ENCODE peak calls at places on chromosomes 13 and 19, in ten cellular contexts. O is A172, G is NCI-H187, Q is RWPE1, I is fibroblast of the conjunctiva, E is GM12878, J is activated T-cell treated with anti-CD3 and anti-CD28 coated beads for 1 hour, W is mucosa of descending colon, N is cardiac muscle cell, T is foreskin melanocyte. P is an unnamed sample.
A peak's percentile ranks its signal among the peaks of the same experiment; 100 is the strongest.

GRCh38 chr13:87656311-87656710 is 14.9 kb upstream of the SLITRK5 start:
- DNase-seq in O (peak; percentile 23), G (no peak), Q (no peak), I (no peak), E (no peak), J (no peak), W (no peak), N (no peak), T (no peak), P (no peak)

GRCh38 chr19:34082289-34083077 is 89.8 kb upstream of the LSM14A start:
- DNase-seq in O (no peak), G (no peak), Q (no peak), I (peak; percentile 13), E (no peak), J (no peak), W (no peak), N (peak; percentile 27), T (peak; percentile 81), P (no peak)

GRCh38 chr19:10508707-10509106 is 5.6 kb upstream of the KEAP1 start:
- DNase-seq in O (no peak), G (no peak), Q (no peak), I (no peak), E (no peak), J (no peak), W (no peak), N (no peak), T (no peak), P (no peak)

GRCh38 chr13:33640832-33641231 is 177.1 kb upstream of the RFC3 start:
- DNase-seq in O (no peak), G (no peak), Q (no peak), I (no peak), E (no peak), J (no peak), W (no peak), N (no peak), T (no peak), P (no peak)

GRCh38 chr13:57633141-57633949 is 1.8 kb downstream of the PCDH17 start:
- DNase-seq in O (no peak), G (no peak), Q (no peak), I (no peak), E (no peak), J (no peak), W (no peak), N (peak; percentile 52), T (no peak), P (no peak)

GRCh38 chr13:46675016-46675415 is 121.9 kb downstream of the ESD start:
- DNase-seq in O (no peak), G (no peak), Q (no peak), I (no peak), E (no peak), J (no peak), W (no peak), N (no peak), T (no peak), P (no peak)

GRCh38 chr19:30498707-30499106 is 126.5 kb downstream of the ZNF536 start:
- DNase-seq in O (no peak), G (no peak), Q (no peak), I (no peak), E (no peak), J (no peak), W (no peak), N (peak; percentile 6), T (no peak), P (no peak)

GRCh38 chr19:54430306-54431254 is 15.3 kb downstream of the TTYH1 start:
- DNase-seq in O (no peak), G (peak; percentile 2), Q (peak; percentile 46), I (no peak), E (no peak), J (peak; percentile 22), W (peak; percentile 52), N (peak; percentile 89), T (no peak), P (peak; percentile 81)

GRCh38 chr19:49422407-49423277 is 599 bp downstream of the PTH2 start:
- DNase-seq in O (no peak), G (peak; percentile 46), Q (no peak), I (no peak), E (no peak), J (no peak), W (peak; percentile 29), N (peak; percentile 85), T (peak; percentile 30), P (no peak)

GRCh38 chr13:97535619-97536018 is 101.7 kb downstream of the RAP2A start:
- DNase-seq in O (peak; percentile 14), G (no peak), Q (peak; percentile 9), I (peak; percentile 4), E (no peak), J (no peak), W (no peak), N (no peak), T (no peak), P (peak; percentile 33)

GRCh38 chr19:4730740-4731171 is 7.1 kb upstream of the DPP9 start:
- DNase-seq in O (no peak), G (no peak), Q (peak; percentile 37), I (no peak), E (no peak), J (peak; percentile 62), W (peak; percentile 56), N (no peak), T (no peak), P (no peak)

GRCh38 chr13:113969973-113970611 is 3.8 kb downstream of the C13orf46 start:
- DNase-seq in O (no peak), G (no peak), Q (no peak), I (no peak), E (no peak), J (no peak), W (peak; percentile 73), N (no peak), T (no peak), P (peak; percentile 78)

GRCh38 chr13:63636231-63636993 is 2220.8 kb upstream of the PCDH20 start:
- DNase-seq in O (peak; percentile 33), G (no peak), Q (peak; percentile 4), I (no peak), E (peak; percentile 8), J (no peak), W (no peak), N (no peak), T (no peak), P (no peak)

GRCh38 chr13:40600145-40600751 is 66.2 kb downstream of the FOXO1 start:
- DNase-seq in O (no peak), G (no peak), Q (no peak), I (no peak), E (no peak), J (no peak), W (no peak), N (no peak), T (no peak), P (no peak)

GRCh38 chr13:47334173-47334572 is 437.3 kb upstream of the HTR2A start:
- DNase-seq in O (peak; percentile 78), G (no peak), Q (no peak), I (peak; percentile 78), E (no peak), J (no peak), W (peak; percentile 5), N (no peak), T (peak; percentile 2), P (no peak)

GRCh38 chr13:85541476-85541875 is 257.7 kb downstream of the SLITRK6 start:
- DNase-seq in O (no peak), G (no peak), Q (no peak), I (no peak), E (no peak), J (no peak), W (no peak), N (no peak), T (no peak), P (no peak)

GRCh38 chr19:2775556-2776430 is 7.3 kb downstream of the SGTA start:
- DNase-seq in O (peak; percentile 65), G (no peak), Q (no peak), I (no peak), E (no peak), J (peak; percentile 44), W (peak; percentile 70), N (no peak), T (peak; percentile 78), P (no peak)

GRCh38 chr19:10568444-10568825 is 344 bp downstream of the CDKN2D start:
- DNase-seq in O (no peak), G (no peak), Q (no peak), I (no peak), E (no peak), J (peak; percentile 54), W (peak; percentile 59), N (no peak), T (no peak), P (no peak)

GRCh38 chr13:48559638-48560320 is 26.9 kb upstream of the RCBTB2 start:
- DNase-seq in O (peak; percentile 27), G (no peak), Q (peak; percentile 21), I (no peak), E (no peak), J (no peak), W (no peak), N (no peak), T (no peak), P (no peak)

GRCh38 chr13:97515643-97516042 is 81.7 kb downstream of the RAP2A start:
- DNase-seq in O (no peak), G (no peak), Q (no peak), I (no peak), E (no peak), J (no peak), W (no peak), N (no peak), T (no peak), P (no peak)

GRCh38 chr19:1269478-1270167 is 491 bp downstream of the CIRBP start:
- DNase-seq in O (peak; percentile 75), G (peak; percentile 72), Q (peak; percentile 78), I (peak; percentile 81), E (no peak), J (peak; percentile 81), W (peak; percentile 86), N (peak; percentile 88), T (peak; percentile 91), P (peak; percentile 77)

GRCh38 chr13:80177327-80177726 is 163.6 kb downstream of the SPRY2 start:
- DNase-seq in O (no peak), G (no peak), Q (peak; percentile 31), I (no peak), E (no peak), J (no peak), W (no peak), N (no peak), T (no peak), P (no peak)

GRCh38 chr19:45876411-45877197 is 9.3 kb downstream of the IRF2BP1 start:
- DNase-seq in O (no peak), G (no peak), Q (no peak), I (no peak), E (no peak), J (no peak), W (peak; percentile 58), N (peak; percentile 41), T (no peak), P (no peak)